ENCODE peak calls at places on chromosomes 16 and 17, in five cellular contexts. One of them, this sample, is unnamed. For H3K4me1, the result is how much of the 10 kb centered on the place peaks cover.

GRCh38 chr17:350706-351435 is 1.7 kb downstream of the RPH3AL start:
- DNase-seq in transverse colon: peak
- DNase-seq in heart left ventricle: peak
- DNase-seq in A673: no peak
- DNase-seq in adrenal gland: peak
- DNase-seq in this sample: peak

GRCh38 chr17:27343972-27344607 is 50.2 kb downstream of the WSB1 start:
- DNase-seq in adrenal gland: peak
- DNase-seq in transverse colon: no peak
- DNase-seq in heart left ventricle: no peak
- DNase-seq in A673: peak
- DNase-seq in this sample: no peak

GRCh38 chr17:83203073-83203471 is 123.7 kb downstream of the METRNL start:
- DNase-seq in heart left ventricle: peak
- DNase-seq in transverse colon: peak
- DNase-seq in A673: no peak
- DNase-seq in adrenal gland: peak
- DNase-seq in this sample: peak

GRCh38 chr16:64983983-64984382 is 137.9 kb downstream of the CDH11 start:
- DNase-seq in heart left ventricle: peak
- DNase-seq in transverse colon: no peak
- DNase-seq in adrenal gland: peak
- DNase-seq in A673: peak
- DNase-seq in this sample: no peak

GRCh38 chr17:3502466-3502865 is 26.7 kb downstream of the ASPA start:
- DNase-seq in heart left ventricle: no peak
- DNase-seq in A673: no peak
- DNase-seq in adrenal gland: no peak
- DNase-seq in transverse colon: no peak
- DNase-seq in this sample: no peak

GRCh38 chr17:42554250-42555121 is 1.8 kb downstream of the HSD17B1 start:
- DNase-seq in transverse colon: peak
- DNase-seq in adrenal gland: peak
- DNase-seq in A673: peak
- DNase-seq in heart left ventricle: peak
- DNase-seq in this sample: peak

GRCh38 chr17:63480826-63481487 is 4.1 kb downstream of the ACE start:
- DNase-seq in adrenal gland: no peak
- DNase-seq in heart left ventricle: peak
- DNase-seq in transverse colon: no peak
- DNase-seq in A673: peak
- DNase-seq in this sample: no peak

GRCh38 chr16:15635926-15636325 is 7.0 kb downstream of the MARF1 start:
- DNase-seq in heart left ventricle: no peak
- DNase-seq in adrenal gland: no peak
- DNase-seq in A673: no peak
- DNase-seq in transverse colon: no peak
- DNase-seq in this sample: no peak

GRCh38 chr16:73565263-73565662 is 517.3 kb upstream of the ZFHX3 start:
- DNase-seq in adrenal gland: no peak
- DNase-seq in heart left ventricle: no peak
- DNase-seq in A673: peak
- DNase-seq in transverse colon: no peak
- DNase-seq in this sample: no peak

GRCh38 chr16:57623251-57624043 is 5.0 kb upstream of the ADGRG1 start:
- DNase-seq in A673: peak
- DNase-seq in transverse colon: peak
- DNase-seq in heart left ventricle: peak
- DNase-seq in adrenal gland: peak
- DNase-seq in this sample: peak

GRCh38 chr17:222172-222571 is 40.7 kb upstream of the DOC2B start:
- DNase-seq in adrenal gland: no peak
- DNase-seq in A673: no peak
- DNase-seq in heart left ventricle: peak
- DNase-seq in transverse colon: peak
- DNase-seq in this sample: peak

GRCh38 chr16:54051821-54052220 is 234.8 kb downstream of the IRX3 start:
- DNase-seq in adrenal gland: no peak
- DNase-seq in heart left ventricle: no peak
- DNase-seq in A673: no peak
- DNase-seq in transverse colon: no peak
- DNase-seq in this sample: no peak

GRCh38 chr17:64420143-64420670 is 28.7 kb upstream of the MILR1 start:
- DNase-seq in adrenal gland: no peak
- DNase-seq in transverse colon: no peak
- DNase-seq in A673: peak
- DNase-seq in heart left ventricle: no peak
- DNase-seq in this sample: no peak

GRCh38 chr17:77681820-77682219 is 276.7 kb upstream of the TNRC6C start:
- DNase-seq in transverse colon: peak
- DNase-seq in heart left ventricle: peak
- DNase-seq in adrenal gland: peak
- DNase-seq in A673: no peak
- DNase-seq in this sample: peak

GRCh38 chr16:81035975-81036750 is 521 bp downstream of the ATMIN start:
- DNase-seq in A673: peak
- DNase-seq in transverse colon: peak
- DNase-seq in adrenal gland: peak
- DNase-seq in heart left ventricle: peak
- DNase-seq in this sample: peak

GRCh38 chr16:23092072-23092800 is 57.0 kb downstream of the USP31 start:
- DNase-seq in heart left ventricle: no peak
- DNase-seq in A673: no peak
- DNase-seq in adrenal gland: no peak
- DNase-seq in transverse colon: no peak
- DNase-seq in this sample: no peak

GRCh38 chr17:48901241-48901640 is 7.0 kb upstream of the UBE2Z start:
- DNase-seq in A673: no peak
- DNase-seq in transverse colon: no peak
- DNase-seq in adrenal gland: no peak
- DNase-seq in heart left ventricle: no peak
- DNase-seq in this sample: no peak

GRCh38 chr16:15778204-15778743 is 78.6 kb downstream of the MYH11 start:
- DNase-seq in A673: no peak
- DNase-seq in transverse colon: no peak
- DNase-seq in adrenal gland: no peak
- DNase-seq in heart left ventricle: no peak
- DNase-seq in this sample: no peak

GRCh38 chr16:87489434-87490045 is 3.3 kb downstream of the ZCCHC14 start:
- DNase-seq in adrenal gland: no peak
- DNase-seq in transverse colon: no peak
- DNase-seq in A673: no peak
- DNase-seq in heart left ventricle: no peak
- DNase-seq in this sample: no peak

GRCh38 chr16:3590736-3591435 is 13.7 kb upstream of the NLRC3 start:
- DNase-seq in heart left ventricle: no peak
- DNase-seq in adrenal gland: no peak
- DNase-seq in A673: no peak
- DNase-seq in transverse colon: no peak
- DNase-seq in this sample: no peak

GRCh38 chr16:79668502-79668901 is 68.0 kb upstream of the MAF start:
- DNase-seq in A673: no peak
- DNase-seq in adrenal gland: no peak
- DNase-seq in heart left ventricle: no peak
- DNase-seq in transverse colon: no peak
- DNase-seq in this sample: no peak

GRCh38 chr17:48593126-48593829 is at the start of gene HOXB5:
- DNase-seq in A673: no peak
- DNase-seq in transverse colon: no peak
- DNase-seq in adrenal gland: peak
- DNase-seq in heart left ventricle: no peak
- DNase-seq in this sample: no peak

GRCh38 chr17:74920306-74920620 is 2.8 kb downstream of the USH1G start:
- DNase-seq in heart left ventricle: peak
- DNase-seq in A673: no peak
- DNase-seq in adrenal gland: no peak
- DNase-seq in transverse colon: no peak
- DNase-seq in this sample: no peak

GRCh38 chr17:80312621-80313135 is 52.0 kb downstream of the RNF213 start:
- DNase-seq in heart left ventricle: no peak
- DNase-seq in A673: no peak
- DNase-seq in transverse colon: no peak
- DNase-seq in adrenal gland: no peak
- DNase-seq in this sample: no peak

GRCh38 chr17:14715531-14715930 is 414.6 kb downstream of the HS3ST3B1 start:
- DNase-seq in heart left ventricle: no peak
- DNase-seq in A673: no peak
- DNase-seq in transverse colon: no peak
- DNase-seq in adrenal gland: no peak
- DNase-seq in this sample: no peak

GRCh38 chr17:81371910-81372760 is 23.1 kb upstream of the BAHCC1 start:
- DNase-seq in heart left ventricle: peak
- DNase-seq in A673: no peak
- DNase-seq in adrenal gland: no peak
- DNase-seq in transverse colon: peak
- DNase-seq in this sample: peak

GRCh38 chr17:32903774-32904673 is 23.9 kb upstream of the TMEM98 start:
- DNase-seq in adrenal gland: no peak
- DNase-seq in heart left ventricle: no peak
- DNase-seq in A673: no peak
- DNase-seq in transverse colon: no peak
- DNase-seq in this sample: no peak

GRCh38 chr17:40554646-40555295 is 10.5 kb downstream of the CCR7 start:
- DNase-seq in A673: no peak
- DNase-seq in transverse colon: no peak
- DNase-seq in adrenal gland: peak
- DNase-seq in heart left ventricle: no peak
- DNase-seq in this sample: no peak
- H3K4me1 ChIP-seq in A673: under half
- H3K4me1 ChIP-seq in transverse colon: under half
- H3K4me1 ChIP-seq in adrenal gland: under half
- H3K4me1 ChIP-seq in heart left ventricle: under half
- H3K4me1 ChIP-seq in this sample: half or more

DNA sequence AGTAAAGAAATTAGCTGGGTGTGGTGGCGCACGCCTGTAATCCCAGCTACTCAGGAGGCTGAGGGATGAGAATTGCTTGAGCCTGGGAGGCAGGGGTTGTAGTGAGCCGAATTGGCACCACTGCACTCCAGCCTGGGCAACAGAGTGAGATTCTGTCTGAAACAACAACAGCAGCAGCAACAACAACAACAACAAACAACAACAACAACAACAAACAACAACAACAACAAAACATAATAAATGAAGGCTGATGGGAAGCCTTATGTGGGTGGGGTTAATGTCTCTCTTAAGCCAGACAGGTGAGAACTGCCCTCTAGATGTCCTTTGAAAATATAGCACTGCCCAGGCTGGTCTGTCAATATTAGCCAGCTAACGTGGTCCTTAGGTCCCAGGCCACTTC is 107.3 kb downstream of the MSI2 start:
- DNase-seq in A673: no peak
- DNase-seq in heart left ventricle: no peak
- DNase-seq in adrenal gland: peak
- DNase-seq in transverse colon: no peak
- DNase-seq in this sample: no peak
- H3K4me1 ChIP-seq in A673: under half
- H3K4me1 ChIP-seq in heart left ventricle: under half
- H3K4me1 ChIP-seq in adrenal gland: under half
- H3K4me1 ChIP-seq in transverse colon: under half
- H3K4me1 ChIP-seq in this sample: under half

GRCh38 chr17:60165976-60166375 is 16.2 kb downstream of the CA4 start:
- DNase-seq in transverse colon: peak
- DNase-seq in A673: no peak
- DNase-seq in heart left ventricle: no peak
- DNase-seq in adrenal gland: no peak
- DNase-seq in this sample: no peak

GRCh38 chr17:60163108-60163784 is 13.5 kb downstream of the CA4 start:
- DNase-seq in adrenal gland: no peak
- DNase-seq in transverse colon: no peak
- DNase-seq in heart left ventricle: peak
- DNase-seq in A673: no peak
- DNase-seq in this sample: no peak

GRCh38 chr17:60164164-60164563 is 14.4 kb downstream of the CA4 start:
- DNase-seq in transverse colon: no peak
- DNase-seq in adrenal gland: no peak
- DNase-seq in heart left ventricle: no peak
- DNase-seq in A673: no peak
- DNase-seq in this sample: no peak

GRCh38 chr17:60164697-60165096 is 14.9 kb downstream of the CA4 start:
- DNase-seq in A673: no peak
- DNase-seq in transverse colon: no peak
- DNase-seq in heart left ventricle: no peak
- DNase-seq in adrenal gland: no peak
- DNase-seq in this sample: peak

DNA sequence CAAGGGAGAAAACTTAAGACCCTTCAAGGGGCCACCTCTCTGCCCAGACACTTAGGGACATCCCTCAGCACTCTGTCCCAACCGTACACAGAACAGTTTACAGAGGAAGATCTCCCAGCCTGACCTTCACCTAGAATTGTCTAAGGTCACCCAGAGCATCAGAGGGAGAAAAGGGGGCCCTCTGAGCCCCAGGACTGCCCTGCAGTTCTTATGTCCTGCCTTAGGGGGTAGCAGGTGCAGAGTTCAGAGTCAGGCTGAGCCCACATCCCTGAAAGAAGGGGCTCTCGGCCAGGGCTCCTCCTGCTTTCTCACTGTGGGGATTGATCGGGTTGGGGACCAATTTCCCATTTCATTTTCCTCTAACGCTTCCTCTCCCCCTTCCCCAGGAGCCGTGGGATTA is 15.4 kb downstream of the CA4 start:
- DNase-seq in transverse colon: no peak
- DNase-seq in adrenal gland: no peak
- DNase-seq in A673: no peak
- DNase-seq in heart left ventricle: no peak
- DNase-seq in this sample: peak
- H3K4me1 ChIP-seq in transverse colon: under half
- H3K4me1 ChIP-seq in adrenal gland: under half
- H3K4me1 ChIP-seq in A673: under half
- H3K4me1 ChIP-seq in heart left ventricle: under half
- H3K4me1 ChIP-seq in this sample: under half

DNA sequence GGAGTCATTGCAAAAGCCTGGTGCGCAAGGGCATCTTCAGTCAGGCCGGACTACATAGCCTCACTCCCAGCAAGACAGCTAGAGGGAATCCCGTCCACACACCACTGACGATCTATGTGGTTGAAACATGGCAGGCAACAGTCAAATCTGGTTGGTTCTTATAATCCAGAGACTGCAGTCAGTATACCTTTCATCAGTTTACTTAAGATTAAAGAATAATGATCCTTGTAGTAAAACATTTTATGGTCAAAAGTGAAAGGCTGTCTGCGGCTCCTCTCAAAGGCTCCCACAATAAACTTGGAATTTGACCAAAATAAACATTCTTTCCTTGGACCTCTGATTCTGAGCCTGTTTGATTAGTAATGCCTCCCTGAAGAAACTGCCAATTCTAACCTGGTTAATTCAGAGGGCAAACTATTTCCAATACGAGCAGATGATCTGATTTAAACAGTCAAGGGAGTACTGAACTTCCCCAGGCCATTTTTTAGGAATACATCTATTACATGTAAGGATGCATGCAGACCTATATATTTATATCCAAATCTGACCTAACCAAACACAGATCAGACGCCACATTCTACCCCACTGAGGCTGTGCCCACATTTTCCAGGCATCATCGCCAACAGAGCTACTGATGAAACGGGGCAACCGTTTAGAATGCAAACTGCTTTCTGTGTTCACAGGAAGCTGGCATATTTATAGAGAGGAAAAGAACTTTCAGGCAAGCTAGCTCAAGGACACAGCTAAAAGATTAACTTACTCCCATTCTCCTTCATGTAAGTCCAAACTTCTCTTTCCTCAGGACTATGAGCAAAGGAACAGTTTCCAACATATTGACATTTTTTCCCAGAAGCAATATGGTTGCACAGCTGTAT is 15.3 kb upstream of the TXNDC11 start:
- DNase-seq in adrenal gland: peak
- DNase-seq in transverse colon: peak
- DNase-seq in heart left ventricle: no peak
- DNase-seq in A673: no peak
- DNase-seq in this sample: no peak
- H3K4me1 ChIP-seq in adrenal gland: under half
- H3K4me1 ChIP-seq in transverse colon: under half
- H3K4me1 ChIP-seq in heart left ventricle: under half
- H3K4me1 ChIP-seq in A673: under half
- H3K4me1 ChIP-seq in this sample: under half